ENCODE peak calls at places on chromosomes 5 and 9, in six cellular contexts. N is GM12878; H is natural killer cell treated with Interleukin-12 subunit alpha and Interleukin-12 subunit beta and Interleukin-15 and Interleukin-18, amount 100 ng/mL, for 72 hours; P is stimulated activated CD4-positive, alpha-beta T cell treated with anti-CD3 and anti-CD28 coated beads, Interleukin-1b, Interleukin-23, amount 100 ng/mL, for 24 hours; Z is H9; O is AG09309. M is an unnamed sample.
A peak's percentile ranks its signal among the peaks of the same experiment; 100 is the strongest.

GRCh38 chr9:22446589-22446949 is at the start of gene DMRTA1:
- DNase-seq in O (no peak), N (no peak), H (no peak), P (no peak), Z (peak; percentile 92), M (peak; percentile 92)

GRCh38 chr9:20532584-20532983 is 89.7 kb downstream of the MLLT3 start:
- DNase-seq in Z (no peak), P (no peak), O (no peak), H (no peak), N (no peak), M (no peak)

GRCh38 chr5:89232139-89232603 is 349.2 kb upstream of the MEF2C start:
- DNase-seq in P (no peak), H (no peak), N (peak; percentile 96), Z (no peak), O (no peak), M (no peak)

GRCh38 chr9:134304712-134305111 is 21.5 kb upstream of the RXRA start:
- DNase-seq in H (no peak), O (no peak), Z (no peak), P (no peak), N (no peak), M (no peak)

GRCh38 chr5:180640301-180640764 is 9.1 kb downstream of the FLT4 start:
- DNase-seq in H (no peak), N (no peak), O (no peak), P (no peak), Z (no peak), M (no peak)

GRCh38 chr5:138653502-138653901 is 78.3 kb upstream of the HSPA9 start:
- DNase-seq in N (no peak), H (no peak), Z (no peak), O (no peak), P (no peak), M (no peak)

GRCh38 chr5:36422957-36423356 is 121.3 kb upstream of the RANBP3L start:
- DNase-seq in P (no peak), Z (no peak), H (no peak), N (no peak), O (no peak), M (no peak)

GRCh38 chr9:4281676-4282075 is 18.2 kb downstream of the GLIS3 start:
- DNase-seq in P (no peak), O (no peak), H (no peak), Z (no peak), N (no peak), M (no peak)

GRCh38 chr5:172679621-172680212 is 38.7 kb downstream of the NEURL1B start:
- DNase-seq in Z (no peak), H (no peak), P (no peak), N (no peak), O (no peak), M (no peak)

GRCh38 chr9:134186471-134187109 is 22.2 kb upstream of the RNU6ATAC start:
- DNase-seq in H (peak; percentile 12), N (no peak), O (no peak), P (no peak), Z (no peak), M (no peak)